ENCODE peak calls at places on chromosomes 16 and 17, in six cellular contexts. One of them, this sample, is unnamed.

GRCh38 chr16:88059701-88060386 is 108.6 kb downstream of the BANP start:
- ATAC-seq in naive thymus-derived CD8-positive, alpha-beta T cell: no peak
- ATAC-seq in T-cell: no peak
- ATAC-seq in aorta: no peak
- ATAC-seq in Right ventricle myocardium inferior: no peak
- ATAC-seq in lower lobe of right lung: no peak
- ATAC-seq in this sample: no peak

GRCh38 chr16:81627024-81627423 is 152.1 kb upstream of the PLCG2 start:
- ATAC-seq in naive thymus-derived CD8-positive, alpha-beta T cell: no peak
- ATAC-seq in T-cell: no peak
- ATAC-seq in aorta: no peak
- ATAC-seq in Right ventricle myocardium inferior: no peak
- ATAC-seq in lower lobe of right lung: no peak
- ATAC-seq in this sample: no peak

GRCh38 chr16:10579575-10579964 is 828 bp downstream of the EMP2 start:
- ATAC-seq in naive thymus-derived CD8-positive, alpha-beta T cell: no peak
- ATAC-seq in T-cell: no peak
- ATAC-seq in aorta: no peak
- ATAC-seq in Right ventricle myocardium inferior: no peak
- ATAC-seq in lower lobe of right lung: no peak
- ATAC-seq in this sample: no peak

GRCh38 chr17:27379863-27380533 is 76.2 kb upstream of the KSR1 start:
- ATAC-seq in naive thymus-derived CD8-positive, alpha-beta T cell: no peak
- ATAC-seq in T-cell: no peak
- ATAC-seq in aorta: peak; percentile 80
- ATAC-seq in Right ventricle myocardium inferior: peak; percentile 80
- ATAC-seq in lower lobe of right lung: peak; percentile 76
- ATAC-seq in this sample: no peak

GRCh38 chr17:38749222-38750043 is 1.3 kb upstream of the PCGF2 start:
- ATAC-seq in naive thymus-derived CD8-positive, alpha-beta T cell: no peak
- ATAC-seq in T-cell: no peak
- ATAC-seq in aorta: peak; percentile 45
- ATAC-seq in Right ventricle myocardium inferior: peak; percentile 50
- ATAC-seq in lower lobe of right lung: peak; percentile 48
- ATAC-seq in this sample: peak; percentile 26

GRCh38 chr17:78122221-78122990 is 6.1 kb downstream of the TMC6 start:
- ATAC-seq in naive thymus-derived CD8-positive, alpha-beta T cell: peak; percentile 7
- ATAC-seq in T-cell: no peak
- ATAC-seq in aorta: no peak
- ATAC-seq in Right ventricle myocardium inferior: no peak
- ATAC-seq in lower lobe of right lung: no peak
- ATAC-seq in this sample: no peak

GRCh38 chr16:14240216-14240843 is 169.2 kb downstream of the MRTFB start:
- ATAC-seq in naive thymus-derived CD8-positive, alpha-beta T cell: no peak
- ATAC-seq in T-cell: no peak
- ATAC-seq in aorta: peak; percentile 44
- ATAC-seq in Right ventricle myocardium inferior: no peak
- ATAC-seq in lower lobe of right lung: peak; percentile 59
- ATAC-seq in this sample: no peak

GRCh38 chr16:1197237-1197866 is 27.7 kb downstream of the TPSG1 start:
- ATAC-seq in naive thymus-derived CD8-positive, alpha-beta T cell: no peak
- ATAC-seq in T-cell: no peak
- ATAC-seq in aorta: no peak
- ATAC-seq in Right ventricle myocardium inferior: no peak
- ATAC-seq in lower lobe of right lung: no peak
- ATAC-seq in this sample: no peak

GRCh38 chr17:77690271-77691161 is 268.0 kb upstream of the TNRC6C start:
- ATAC-seq in naive thymus-derived CD8-positive, alpha-beta T cell: peak; percentile 69
- ATAC-seq in T-cell: peak; percentile 66
- ATAC-seq in aorta: no peak
- ATAC-seq in Right ventricle myocardium inferior: no peak
- ATAC-seq in lower lobe of right lung: no peak
- ATAC-seq in this sample: no peak

GRCh38 chr17:17938388-17939107 is 33.7 kb downstream of the TOM1L2 start:
- ATAC-seq in naive thymus-derived CD8-positive, alpha-beta T cell: no peak
- ATAC-seq in T-cell: no peak
- ATAC-seq in aorta: no peak
- ATAC-seq in Right ventricle myocardium inferior: no peak
- ATAC-seq in lower lobe of right lung: peak; percentile 22
- ATAC-seq in this sample: peak; percentile 93

GRCh38 chr17:80328620-80329380 is 68.1 kb downstream of the RNF213 start:
- ATAC-seq in naive thymus-derived CD8-positive, alpha-beta T cell: no peak
- ATAC-seq in T-cell: no peak
- ATAC-seq in aorta: no peak
- ATAC-seq in Right ventricle myocardium inferior: no peak
- ATAC-seq in lower lobe of right lung: no peak
- ATAC-seq in this sample: no peak